ENCODE peak calls at places on chromosomes 5 and 9, in nine cellular contexts. One of them, this sample, is unnamed. For H3K4me1 and H3K36me3, the result is how much of the 10 kb centered on the place peaks cover.

GRCh38 chr5:61933787-61934626 is 372.0 kb upstream of the KIF2A start:
- DNase-seq in RWPE2: no peak
- DNase-seq in CD8-positive, alpha-beta memory T cell: no peak
- DNase-seq in mesenchymal stem cell: peak
- DNase-seq in OCI-LY7: peak
- DNase-seq in fibroblast of lung: peak
- DNase-seq in H1: no peak
- DNase-seq in right atrium auricular region: no peak
- DNase-seq in CD8-positive, alpha-beta T cell: no peak
- DNase-seq in this sample: no peak

GRCh38 chr9:35617548-35617947 is 665 bp downstream of the CD72 start:
- DNase-seq in RWPE2: no peak
- DNase-seq in CD8-positive, alpha-beta T cell: no peak
- DNase-seq in mesenchymal stem cell: no peak
- DNase-seq in CD8-positive, alpha-beta memory T cell: no peak
- DNase-seq in H1: no peak
- DNase-seq in OCI-LY7: no peak
- DNase-seq in fibroblast of lung: no peak
- DNase-seq in right atrium auricular region: no peak
- DNase-seq in this sample: no peak

GRCh38 chr9:95857896-95858295 is 17.6 kb upstream of the ERCC6L2 start:
- DNase-seq in fibroblast of lung: no peak
- DNase-seq in OCI-LY7: peak
- DNase-seq in mesenchymal stem cell: no peak
- DNase-seq in RWPE2: no peak
- DNase-seq in right atrium auricular region: no peak
- DNase-seq in CD8-positive, alpha-beta memory T cell: no peak
- DNase-seq in CD8-positive, alpha-beta T cell: no peak
- DNase-seq in H1: no peak
- DNase-seq in this sample: no peak

GRCh38 chr5:122584411-122585110 is 190.3 kb upstream of the SNX2 start:
- DNase-seq in fibroblast of lung: no peak
- DNase-seq in CD8-positive, alpha-beta memory T cell: no peak
- DNase-seq in OCI-LY7: no peak
- DNase-seq in right atrium auricular region: no peak
- DNase-seq in CD8-positive, alpha-beta T cell: no peak
- DNase-seq in RWPE2: no peak
- DNase-seq in H1: no peak
- DNase-seq in mesenchymal stem cell: peak
- DNase-seq in this sample: no peak

GRCh38 chr9:131270171-131271015 is 5.9 kb downstream of the FAM78A start:
- DNase-seq in mesenchymal stem cell: no peak
- DNase-seq in right atrium auricular region: peak
- DNase-seq in RWPE2: no peak
- DNase-seq in CD8-positive, alpha-beta memory T cell: peak
- DNase-seq in H1: no peak
- DNase-seq in CD8-positive, alpha-beta T cell: peak
- DNase-seq in fibroblast of lung: no peak
- DNase-seq in OCI-LY7: peak
- DNase-seq in this sample: peak

GRCh38 chr5:122392844-122393243 is 80.8 kb downstream of the SNCAIP start:
- DNase-seq in OCI-LY7: no peak
- DNase-seq in CD8-positive, alpha-beta memory T cell: no peak
- DNase-seq in RWPE2: no peak
- DNase-seq in mesenchymal stem cell: peak
- DNase-seq in CD8-positive, alpha-beta T cell: no peak
- DNase-seq in H1: no peak
- DNase-seq in fibroblast of lung: no peak
- DNase-seq in right atrium auricular region: no peak
- DNase-seq in this sample: no peak

GRCh38 chr9:21906213-21906612 is 88.0 kb downstream of the CDKN2A start:
- DNase-seq in mesenchymal stem cell: no peak
- DNase-seq in RWPE2: no peak
- DNase-seq in fibroblast of lung: no peak
- DNase-seq in CD8-positive, alpha-beta T cell: no peak
- DNase-seq in right atrium auricular region: no peak
- DNase-seq in OCI-LY7: no peak
- DNase-seq in CD8-positive, alpha-beta memory T cell: no peak
- DNase-seq in H1: no peak
- DNase-seq in this sample: no peak

GRCh38 chr9:90964101-90965020 is 162.7 kb downstream of the SYK start:
- DNase-seq in fibroblast of lung: no peak
- DNase-seq in OCI-LY7: peak
- DNase-seq in H1: no peak
- DNase-seq in RWPE2: no peak
- DNase-seq in mesenchymal stem cell: peak
- DNase-seq in right atrium auricular region: no peak
- DNase-seq in CD8-positive, alpha-beta memory T cell: no peak
- DNase-seq in CD8-positive, alpha-beta T cell: no peak
- DNase-seq in this sample: no peak

GRCh38 chr9:93460689-93461413 is 7.5 kb upstream of the FAM120AOS start:
- DNase-seq in CD8-positive, alpha-beta memory T cell: no peak
- DNase-seq in RWPE2: no peak
- DNase-seq in CD8-positive, alpha-beta T cell: no peak
- DNase-seq in H1: no peak
- DNase-seq in fibroblast of lung: no peak
- DNase-seq in mesenchymal stem cell: no peak
- DNase-seq in OCI-LY7: peak
- DNase-seq in right atrium auricular region: no peak
- DNase-seq in this sample: no peak
- H3K4me1 ChIP-seq in CD8-positive, alpha-beta memory T cell: half or more
- H3K4me1 ChIP-seq in RWPE2: half or more
- H3K4me1 ChIP-seq in CD8-positive, alpha-beta T cell: under half
- H3K4me1 ChIP-seq in H1: under half
- H3K4me1 ChIP-seq in fibroblast of lung: under half
- H3K4me1 ChIP-seq in mesenchymal stem cell: under half
- H3K4me1 ChIP-seq in OCI-LY7: half or more
- H3K4me1 ChIP-seq in right atrium auricular region: half or more
- H3K4me1 ChIP-seq in this sample: half or more

GRCh38 chr5:170757182-170757601 is 26.3 kb upstream of the GABRP start:
- DNase-seq in mesenchymal stem cell: peak
- DNase-seq in OCI-LY7: no peak
- DNase-seq in CD8-positive, alpha-beta memory T cell: no peak
- DNase-seq in fibroblast of lung: peak
- DNase-seq in CD8-positive, alpha-beta T cell: no peak
- DNase-seq in H1: no peak
- DNase-seq in RWPE2: no peak
- DNase-seq in right atrium auricular region: no peak
- DNase-seq in this sample: no peak

GRCh38 chr5:170753311-170753710 is 30.2 kb upstream of the GABRP start:
- DNase-seq in CD8-positive, alpha-beta memory T cell: no peak
- DNase-seq in fibroblast of lung: no peak
- DNase-seq in right atrium auricular region: no peak
- DNase-seq in H1: no peak
- DNase-seq in CD8-positive, alpha-beta T cell: no peak
- DNase-seq in RWPE2: no peak
- DNase-seq in mesenchymal stem cell: no peak
- DNase-seq in OCI-LY7: no peak
- DNase-seq in this sample: no peak

GRCh38 chr5:170758481-170758880 is 25.0 kb upstream of the GABRP start:
- DNase-seq in H1: no peak
- DNase-seq in CD8-positive, alpha-beta memory T cell: no peak
- DNase-seq in mesenchymal stem cell: no peak
- DNase-seq in right atrium auricular region: no peak
- DNase-seq in fibroblast of lung: no peak
- DNase-seq in RWPE2: no peak
- DNase-seq in CD8-positive, alpha-beta T cell: no peak
- DNase-seq in OCI-LY7: no peak
- DNase-seq in this sample: no peak

GRCh38 chr5:170757669-170758068 is 25.9 kb upstream of the GABRP start:
- DNase-seq in CD8-positive, alpha-beta memory T cell: no peak
- DNase-seq in mesenchymal stem cell: no peak
- DNase-seq in CD8-positive, alpha-beta T cell: no peak
- DNase-seq in fibroblast of lung: no peak
- DNase-seq in RWPE2: no peak
- DNase-seq in OCI-LY7: no peak
- DNase-seq in H1: no peak
- DNase-seq in right atrium auricular region: no peak
- DNase-seq in this sample: no peak

DNA sequence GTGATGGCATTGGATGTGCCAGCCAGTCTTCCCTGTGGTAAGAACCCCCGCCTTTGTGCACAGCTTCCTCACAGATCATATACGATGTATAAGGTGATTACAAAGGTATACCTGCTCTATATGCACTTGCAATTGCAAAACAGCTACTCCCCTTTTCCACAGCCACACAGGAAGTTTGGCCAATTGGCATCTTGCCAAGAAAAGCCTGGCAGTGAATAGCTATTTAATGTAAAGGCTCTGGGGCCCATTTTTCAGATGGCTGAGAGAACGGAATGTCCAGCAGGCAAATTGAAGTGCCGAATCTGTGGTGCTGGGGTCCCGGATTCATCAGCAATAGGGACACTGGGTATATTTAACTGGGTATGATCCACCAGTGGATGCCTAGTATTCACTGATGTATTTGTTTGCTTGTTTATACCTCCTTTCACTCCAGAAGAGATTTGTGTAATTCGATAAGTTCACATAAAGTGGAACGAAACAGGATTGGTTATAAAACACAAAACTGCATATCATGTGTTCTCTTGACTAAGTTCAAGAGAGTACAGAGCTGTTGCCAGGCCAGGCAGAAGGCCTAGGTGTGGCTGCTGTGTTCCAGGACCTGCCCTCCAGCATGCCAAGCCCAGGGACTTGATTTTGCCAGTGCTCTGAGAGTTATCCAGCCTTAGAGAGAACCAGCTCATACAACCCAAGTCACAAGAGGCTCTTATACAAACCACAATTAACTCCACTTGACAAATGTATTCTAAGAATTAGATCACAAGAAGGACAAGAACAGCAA is 27.7 kb upstream of the GABRP start:
- DNase-seq in mesenchymal stem cell: no peak
- DNase-seq in CD8-positive, alpha-beta memory T cell: no peak
- DNase-seq in CD8-positive, alpha-beta T cell: no peak
- DNase-seq in right atrium auricular region: no peak
- DNase-seq in OCI-LY7: no peak
- DNase-seq in fibroblast of lung: no peak
- DNase-seq in RWPE2: no peak
- DNase-seq in H1: no peak
- DNase-seq in this sample: no peak
- H3K36me3 ChIP-seq in mesenchymal stem cell: under half
- H3K36me3 ChIP-seq in CD8-positive, alpha-beta memory T cell: under half
- H3K36me3 ChIP-seq in CD8-positive, alpha-beta T cell: under half
- H3K36me3 ChIP-seq in right atrium auricular region: under half
- H3K36me3 ChIP-seq in OCI-LY7: under half
- H3K36me3 ChIP-seq in fibroblast of lung: under half
- H3K36me3 ChIP-seq in RWPE2: under half
- H3K36me3 ChIP-seq in H1: under half
- H3K36me3 ChIP-seq in this sample: under half

GRCh38 chr5:140363631-140364471 is 3.9 kb downstream of the SLC4A9 start:
- DNase-seq in CD8-positive, alpha-beta memory T cell: no peak
- DNase-seq in fibroblast of lung: no peak
- DNase-seq in CD8-positive, alpha-beta T cell: no peak
- DNase-seq in RWPE2: no peak
- DNase-seq in OCI-LY7: no peak
- DNase-seq in H1: no peak
- DNase-seq in mesenchymal stem cell: no peak
- DNase-seq in right atrium auricular region: no peak
- DNase-seq in this sample: no peak

GRCh38 chr5:140361901-140362300 is 1.9 kb downstream of the SLC4A9 start:
- DNase-seq in CD8-positive, alpha-beta memory T cell: no peak
- DNase-seq in RWPE2: no peak
- DNase-seq in fibroblast of lung: no peak
- DNase-seq in H1: no peak
- DNase-seq in right atrium auricular region: no peak
- DNase-seq in mesenchymal stem cell: no peak
- DNase-seq in CD8-positive, alpha-beta T cell: no peak
- DNase-seq in OCI-LY7: no peak
- DNase-seq in this sample: no peak

GRCh38 chr5:140362311-140362710 is 2.3 kb downstream of the SLC4A9 start:
- DNase-seq in fibroblast of lung: no peak
- DNase-seq in CD8-positive, alpha-beta T cell: no peak
- DNase-seq in H1: no peak
- DNase-seq in CD8-positive, alpha-beta memory T cell: no peak
- DNase-seq in right atrium auricular region: no peak
- DNase-seq in OCI-LY7: no peak
- DNase-seq in RWPE2: no peak
- DNase-seq in mesenchymal stem cell: no peak
- DNase-seq in this sample: no peak

GRCh38 chr5:140364472-140364765 is 4.4 kb downstream of the SLC4A9 start:
- DNase-seq in fibroblast of lung: no peak
- DNase-seq in right atrium auricular region: no peak
- DNase-seq in RWPE2: no peak
- DNase-seq in CD8-positive, alpha-beta memory T cell: no peak
- DNase-seq in H1: no peak
- DNase-seq in OCI-LY7: no peak
- DNase-seq in CD8-positive, alpha-beta T cell: no peak
- DNase-seq in mesenchymal stem cell: no peak
- DNase-seq in this sample: no peak

DNA sequence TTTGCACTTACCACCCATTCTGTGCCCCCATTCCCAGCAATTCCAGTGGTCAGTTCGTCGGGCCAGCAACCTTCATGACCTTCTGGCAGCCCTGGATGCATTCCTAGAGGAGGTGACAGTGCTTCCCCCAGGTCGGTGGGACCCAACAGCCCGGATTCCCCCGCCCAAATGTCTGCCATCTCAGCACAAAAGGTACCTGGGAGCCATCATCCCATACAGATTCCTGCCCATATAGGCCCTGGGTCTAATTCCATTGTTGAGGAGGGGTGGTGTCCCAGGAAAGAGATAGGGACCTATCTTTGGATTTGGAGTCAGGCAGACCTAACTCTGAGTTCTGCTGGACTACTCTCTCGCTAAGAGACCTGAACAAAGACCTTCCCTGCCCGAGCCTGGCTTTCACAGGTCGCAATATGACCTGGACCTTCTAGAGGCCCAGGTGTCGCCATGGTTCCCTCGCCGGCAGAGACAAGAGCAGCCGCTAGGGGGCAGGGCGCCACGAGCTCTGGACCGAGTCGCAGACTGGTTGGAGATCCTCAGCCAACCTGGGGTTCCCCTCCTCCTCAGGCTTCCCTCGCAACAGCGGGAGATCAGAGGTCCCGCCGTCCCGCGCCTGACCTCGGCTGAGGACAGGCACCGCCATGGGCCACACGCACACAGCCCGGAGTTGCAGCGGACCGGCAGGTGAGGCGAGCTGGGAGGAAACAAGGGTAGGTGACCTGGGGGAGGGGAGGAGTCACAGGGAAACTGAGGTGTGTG is 3.1 kb downstream of the SLC4A9 start:
- DNase-seq in H1: no peak
- DNase-seq in RWPE2: no peak
- DNase-seq in CD8-positive, alpha-beta T cell: peak
- DNase-seq in CD8-positive, alpha-beta memory T cell: peak
- DNase-seq in right atrium auricular region: peak
- DNase-seq in mesenchymal stem cell: peak
- DNase-seq in OCI-LY7: peak
- DNase-seq in fibroblast of lung: peak
- DNase-seq in this sample: peak
- H3K4me3 ChIP-seq in H1: peak
- H3K4me3 ChIP-seq in RWPE2: peak
- H3K4me3 ChIP-seq in CD8-positive, alpha-beta T cell: peak
- H3K4me3 ChIP-seq in CD8-positive, alpha-beta memory T cell: peak
- H3K4me3 ChIP-seq in right atrium auricular region: peak
- H3K4me3 ChIP-seq in mesenchymal stem cell: peak
- H3K4me3 ChIP-seq in OCI-LY7: peak
- H3K4me3 ChIP-seq in fibroblast of lung: no peak
- H3K4me3 ChIP-seq in this sample: no peak

GRCh38 chr5:10562202-10563131 is 1.4 kb upstream of the ANKRD33B start:
- DNase-seq in RWPE2: peak
- DNase-seq in OCI-LY7: peak
- DNase-seq in fibroblast of lung: no peak
- DNase-seq in mesenchymal stem cell: peak
- DNase-seq in right atrium auricular region: no peak
- DNase-seq in CD8-positive, alpha-beta T cell: no peak
- DNase-seq in H1: no peak
- DNase-seq in CD8-positive, alpha-beta memory T cell: no peak
- DNase-seq in this sample: no peak

GRCh38 chr5:10557747-10558295 is 6.0 kb upstream of the ANKRD33B start:
- DNase-seq in CD8-positive, alpha-beta memory T cell: no peak
- DNase-seq in mesenchymal stem cell: no peak
- DNase-seq in right atrium auricular region: no peak
- DNase-seq in H1: no peak
- DNase-seq in RWPE2: no peak
- DNase-seq in CD8-positive, alpha-beta T cell: no peak
- DNase-seq in OCI-LY7: no peak
- DNase-seq in fibroblast of lung: peak
- DNase-seq in this sample: no peak

GRCh38 chr5:10559151-10559550 is 4.7 kb upstream of the ANKRD33B start:
- DNase-seq in right atrium auricular region: no peak
- DNase-seq in fibroblast of lung: no peak
- DNase-seq in OCI-LY7: no peak
- DNase-seq in CD8-positive, alpha-beta memory T cell: no peak
- DNase-seq in CD8-positive, alpha-beta T cell: no peak
- DNase-seq in mesenchymal stem cell: no peak
- DNase-seq in RWPE2: no peak
- DNase-seq in H1: no peak
- DNase-seq in this sample: no peak

GRCh38 chr5:10556893-10557746 is 6.8 kb upstream of the ANKRD33B start:
- DNase-seq in right atrium auricular region: no peak
- DNase-seq in RWPE2: no peak
- DNase-seq in CD8-positive, alpha-beta memory T cell: no peak
- DNase-seq in CD8-positive, alpha-beta T cell: no peak
- DNase-seq in OCI-LY7: no peak
- DNase-seq in H1: no peak
- DNase-seq in fibroblast of lung: no peak
- DNase-seq in mesenchymal stem cell: no peak
- DNase-seq in this sample: no peak

DNA sequence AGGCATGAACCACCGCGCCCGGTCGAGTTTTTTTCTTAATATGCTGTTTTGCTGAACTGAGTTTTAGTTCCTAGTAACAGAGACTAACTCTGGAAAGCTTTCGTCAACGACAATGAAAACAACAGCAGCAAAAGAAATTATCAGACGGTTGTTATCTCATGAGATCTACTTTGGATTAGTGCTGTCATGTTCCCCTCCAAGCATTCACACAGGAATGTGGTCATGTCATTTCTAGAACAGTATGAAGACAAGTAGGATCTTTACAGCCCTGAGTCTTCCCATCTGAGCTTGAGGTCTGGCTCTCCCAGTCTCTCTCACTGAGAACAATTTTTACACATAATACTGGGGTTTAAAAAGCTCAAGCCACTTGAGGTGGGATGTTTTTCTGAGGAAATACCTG is 4.0 kb upstream of the ANKRD33B start:
- DNase-seq in mesenchymal stem cell: no peak
- DNase-seq in RWPE2: no peak
- DNase-seq in H1: no peak
- DNase-seq in OCI-LY7: no peak
- DNase-seq in fibroblast of lung: peak
- DNase-seq in CD8-positive, alpha-beta memory T cell: no peak
- DNase-seq in right atrium auricular region: no peak
- DNase-seq in CD8-positive, alpha-beta T cell: no peak
- DNase-seq in this sample: no peak
- H3K4me1 ChIP-seq in mesenchymal stem cell: under half
- H3K4me1 ChIP-seq in RWPE2: under half
- H3K4me1 ChIP-seq in H1: under half
- H3K4me1 ChIP-seq in OCI-LY7: under half
- H3K4me1 ChIP-seq in fibroblast of lung: under half
- H3K4me1 ChIP-seq in CD8-positive, alpha-beta memory T cell: under half
- H3K4me1 ChIP-seq in right atrium auricular region: under half
- H3K4me1 ChIP-seq in CD8-positive, alpha-beta T cell: under half
- H3K4me1 ChIP-seq in this sample: under half

This sample was measured in CD4-positive, CD25-positive, alpha-beta regulatory T cell.